ENCODE peak calls at places on chromosomes 16 and 17, in nine cellular contexts. M, O, R, N, C, J, Y, V and H are unnamed samples.

GRCh38 chr16:24729967-24730815 is 740 bp downstream of the TNRC6A start:
- DNase-seq in V (peak), N (peak), Y (peak), M (peak), C (peak), O (peak), R (peak), J (peak), H (no peak)

GRCh38 chr17:51142597-51142996 is 10.8 kb upstream of the NME1 start:
- DNase-seq in Y (no peak), V (no peak), C (no peak), J (no peak), O (no peak), R (no peak), N (no peak), M (no peak), H (no peak)

GRCh38 chr16:49727611-49728010 is 128.3 kb downstream of the ZNF423 start:
- DNase-seq in J (no peak), M (no peak), Y (no peak), R (no peak), O (no peak), C (no peak), V (no peak), N (no peak), H (no peak)

GRCh38 chr17:45234641-45235040 is 13.0 kb downstream of the FMNL1 start:
- DNase-seq in J (peak), C (peak), O (no peak), R (no peak), N (peak), M (peak), Y (no peak), V (no peak), H (no peak)

GRCh38 chr17:30996481-30996880 is 25.6 kb downstream of the RNF135 start:
- DNase-seq in R (no peak), M (no peak), J (no peak), O (no peak), C (no peak), Y (no peak), V (no peak), N (no peak), H (no peak)

GRCh38 chr16:56424404-56424765 is 960 bp downstream of the AMFR start:
- DNase-seq in Y (no peak), R (no peak), J (no peak), N (no peak), O (no peak), V (no peak), C (no peak), M (no peak), H (no peak)

GRCh38 chr16:78142784-78143183 is 43.3 kb downstream of the WWOX start:
- DNase-seq in M (no peak), J (no peak), C (no peak), V (no peak), N (no peak), R (no peak), O (no peak), Y (no peak), H (no peak)

GRCh38 chr17:63516910-63517824 is 6.0 kb upstream of the KCNH6 start:
- DNase-seq in C (no peak), Y (no peak), M (no peak), J (peak), O (peak), V (no peak), N (no peak), R (no peak), H (no peak)

GRCh38 chr17:59798111-59798510 is 90.7 kb downstream of the VMP1 start:
- DNase-seq in R (no peak), V (no peak), J (no peak), Y (no peak), M (no peak), C (no peak), O (no peak), N (no peak), H (no peak)

GRCh38 chr16:20968765-20969164 is 68.2 kb downstream of the LYRM1 start:
- DNase-seq in J (no peak), C (no peak), N (no peak), R (no peak), Y (no peak), V (no peak), O (no peak), M (no peak), H (no peak)

GRCh38 chr16:83908798-83909197 is 9.9 kb downstream of the MLYCD start:
- DNase-seq in V (no peak), M (no peak), N (no peak), C (no peak), R (no peak), J (no peak), Y (no peak), O (no peak), H (no peak)

GRCh38 chr17:41784207-41784744 is 2.2 kb downstream of the JUP start:
- DNase-seq in M (no peak), N (no peak), V (no peak), J (no peak), O (no peak), C (peak), Y (no peak), R (no peak), H (no peak)

GRCh38 chr16:4082474-4083044 is 33.7 kb downstream of the ADCY9 start:
- DNase-seq in C (no peak), N (no peak), O (no peak), R (no peak), V (no peak), Y (no peak), J (no peak), M (no peak), H (no peak)